ENCODE peak calls at places on chromosomes 3 and 15, in ten cellular contexts. One of them, this sample, is unnamed. For H3K36me3 and H3K27me3, the result is how much of the 10 kb centered on the place peaks cover.

GRCh38 chr3:15512173-15512572 is 9.3 kb downstream of the COLQ start:
- DNase-seq in neuronal stem cell: no peak
- DNase-seq in heart left ventricle: peak
- DNase-seq in cardiac muscle cell: peak
- DNase-seq in upper lobe of right lung: peak
- DNase-seq in lower lobe of right lung: peak
- DNase-seq in SJSA1: no peak
- DNase-seq in stomach: peak
- DNase-seq in sigmoid colon: peak
- DNase-seq in psoas muscle: peak
- DNase-seq in this sample: no peak

GRCh38 chr15:94670436-94671034 is 439.2 kb downstream of the MCTP2 start:
- DNase-seq in neuronal stem cell: peak
- DNase-seq in sigmoid colon: no peak
- DNase-seq in cardiac muscle cell: peak
- DNase-seq in lower lobe of right lung: no peak
- DNase-seq in heart left ventricle: no peak
- DNase-seq in upper lobe of right lung: no peak
- DNase-seq in stomach: no peak
- DNase-seq in psoas muscle: no peak
- DNase-seq in SJSA1: peak
- DNase-seq in this sample: peak

GRCh38 chr15:60718661-60719069 is 239.7 kb upstream of the ICE2 start:
- DNase-seq in cardiac muscle cell: peak
- DNase-seq in stomach: no peak
- DNase-seq in neuronal stem cell: no peak
- DNase-seq in SJSA1: no peak
- DNase-seq in upper lobe of right lung: no peak
- DNase-seq in psoas muscle: no peak
- DNase-seq in lower lobe of right lung: no peak
- DNase-seq in sigmoid colon: no peak
- DNase-seq in heart left ventricle: no peak
- DNase-seq in this sample: no peak

GRCh38 chr15:34366271-34367043 is 539 bp downstream of the LPCAT4 start:
- DNase-seq in upper lobe of right lung: peak
- DNase-seq in SJSA1: peak
- DNase-seq in sigmoid colon: peak
- DNase-seq in psoas muscle: peak
- DNase-seq in neuronal stem cell: peak
- DNase-seq in stomach: peak
- DNase-seq in cardiac muscle cell: peak
- DNase-seq in heart left ventricle: peak
- DNase-seq in lower lobe of right lung: peak
- DNase-seq in this sample: peak

GRCh38 chr15:101359365-101359947 is 64.4 kb upstream of the SNRPA1 start:
- DNase-seq in neuronal stem cell: no peak
- DNase-seq in SJSA1: no peak
- DNase-seq in lower lobe of right lung: no peak
- DNase-seq in stomach: no peak
- DNase-seq in sigmoid colon: no peak
- DNase-seq in upper lobe of right lung: no peak
- DNase-seq in psoas muscle: no peak
- DNase-seq in heart left ventricle: no peak
- DNase-seq in cardiac muscle cell: no peak
- DNase-seq in this sample: no peak

GRCh38 chr15:63238796-63239195 is 38.6 kb upstream of the APH1B start:
- DNase-seq in heart left ventricle: no peak
- DNase-seq in lower lobe of right lung: no peak
- DNase-seq in sigmoid colon: no peak
- DNase-seq in upper lobe of right lung: no peak
- DNase-seq in stomach: no peak
- DNase-seq in neuronal stem cell: no peak
- DNase-seq in SJSA1: no peak
- DNase-seq in psoas muscle: no peak
- DNase-seq in cardiac muscle cell: peak
- DNase-seq in this sample: no peak

GRCh38 chr3:158794206-158794605 is 7.6 kb upstream of the MFSD1 start:
- DNase-seq in heart left ventricle: no peak
- DNase-seq in upper lobe of right lung: no peak
- DNase-seq in neuronal stem cell: no peak
- DNase-seq in lower lobe of right lung: no peak
- DNase-seq in stomach: no peak
- DNase-seq in psoas muscle: no peak
- DNase-seq in sigmoid colon: no peak
- DNase-seq in cardiac muscle cell: no peak
- DNase-seq in SJSA1: no peak
- DNase-seq in this sample: no peak

GRCh38 chr15:86863226-86863915 is 783.7 kb downstream of the AGBL1 start:
- DNase-seq in upper lobe of right lung: no peak
- DNase-seq in cardiac muscle cell: peak
- DNase-seq in sigmoid colon: no peak
- DNase-seq in SJSA1: no peak
- DNase-seq in neuronal stem cell: no peak
- DNase-seq in stomach: no peak
- DNase-seq in lower lobe of right lung: no peak
- DNase-seq in psoas muscle: peak
- DNase-seq in heart left ventricle: no peak
- DNase-seq in this sample: no peak

GRCh38 chr3:160885791-160886286 is 129.8 kb downstream of the PPM1L start:
- DNase-seq in heart left ventricle: peak
- DNase-seq in cardiac muscle cell: peak
- DNase-seq in lower lobe of right lung: peak
- DNase-seq in sigmoid colon: peak
- DNase-seq in SJSA1: peak
- DNase-seq in neuronal stem cell: no peak
- DNase-seq in psoas muscle: peak
- DNase-seq in upper lobe of right lung: peak
- DNase-seq in stomach: peak
- DNase-seq in this sample: no peak

GRCh38 chr3:134317106-134317947 is 56.9 kb downstream of the AMOTL2 start:
- DNase-seq in upper lobe of right lung: no peak
- DNase-seq in cardiac muscle cell: no peak
- DNase-seq in stomach: no peak
- DNase-seq in SJSA1: no peak
- DNase-seq in neuronal stem cell: no peak
- DNase-seq in lower lobe of right lung: no peak
- DNase-seq in heart left ventricle: no peak
- DNase-seq in sigmoid colon: no peak
- DNase-seq in psoas muscle: no peak
- DNase-seq in this sample: no peak

GRCh38 chr3:25397150-25397549 is 30.9 kb upstream of the RARB start:
- DNase-seq in cardiac muscle cell: no peak
- DNase-seq in sigmoid colon: no peak
- DNase-seq in heart left ventricle: no peak
- DNase-seq in stomach: no peak
- DNase-seq in upper lobe of right lung: no peak
- DNase-seq in SJSA1: no peak
- DNase-seq in neuronal stem cell: no peak
- DNase-seq in lower lobe of right lung: no peak
- DNase-seq in psoas muscle: no peak
- DNase-seq in this sample: no peak

GRCh38 chr15:85543741-85544155 is 163.3 kb downstream of the AKAP13 start:
- DNase-seq in cardiac muscle cell: no peak
- DNase-seq in heart left ventricle: peak
- DNase-seq in lower lobe of right lung: peak
- DNase-seq in SJSA1: peak
- DNase-seq in psoas muscle: peak
- DNase-seq in neuronal stem cell: no peak
- DNase-seq in stomach: peak
- DNase-seq in upper lobe of right lung: peak
- DNase-seq in sigmoid colon: peak
- DNase-seq in this sample: peak

GRCh38 chr15:69094124-69095030 is 66.1 kb upstream of the GLCE start:
- DNase-seq in heart left ventricle: no peak
- DNase-seq in neuronal stem cell: no peak
- DNase-seq in cardiac muscle cell: no peak
- DNase-seq in lower lobe of right lung: no peak
- DNase-seq in sigmoid colon: no peak
- DNase-seq in SJSA1: no peak
- DNase-seq in stomach: no peak
- DNase-seq in upper lobe of right lung: no peak
- DNase-seq in psoas muscle: no peak
- DNase-seq in this sample: no peak

GRCh38 chr3:66603161-66603611 is 102.4 kb upstream of the LRIG1 start:
- DNase-seq in psoas muscle: no peak
- DNase-seq in neuronal stem cell: no peak
- DNase-seq in upper lobe of right lung: no peak
- DNase-seq in heart left ventricle: no peak
- DNase-seq in sigmoid colon: no peak
- DNase-seq in cardiac muscle cell: no peak
- DNase-seq in stomach: no peak
- DNase-seq in SJSA1: peak
- DNase-seq in lower lobe of right lung: no peak
- DNase-seq in this sample: no peak
- H3K36me3 ChIP-seq in psoas muscle: under half
- H3K36me3 ChIP-seq in neuronal stem cell: under half
- H3K36me3 ChIP-seq in upper lobe of right lung: under half
- H3K36me3 ChIP-seq in heart left ventricle: under half
- H3K36me3 ChIP-seq in sigmoid colon: under half
- H3K36me3 ChIP-seq in cardiac muscle cell: under half
- H3K36me3 ChIP-seq in stomach: under half
- H3K36me3 ChIP-seq in SJSA1: under half
- H3K36me3 ChIP-seq in lower lobe of right lung: under half
- H3K36me3 ChIP-seq in this sample: under half

GRCh38 chr3:183911763-183912506 is 27.3 kb upstream of the PARL start:
- DNase-seq in heart left ventricle: no peak
- DNase-seq in neuronal stem cell: no peak
- DNase-seq in stomach: no peak
- DNase-seq in upper lobe of right lung: no peak
- DNase-seq in cardiac muscle cell: peak
- DNase-seq in psoas muscle: no peak
- DNase-seq in SJSA1: no peak
- DNase-seq in sigmoid colon: no peak
- DNase-seq in lower lobe of right lung: no peak
- DNase-seq in this sample: no peak
- H3K27me3 ChIP-seq in heart left ventricle: under half
- H3K27me3 ChIP-seq in neuronal stem cell: under half
- H3K27me3 ChIP-seq in stomach: under half
- H3K27me3 ChIP-seq in upper lobe of right lung: under half
- H3K27me3 ChIP-seq in cardiac muscle cell: under half
- H3K27me3 ChIP-seq in psoas muscle: under half
- H3K27me3 ChIP-seq in SJSA1: under half
- H3K27me3 ChIP-seq in sigmoid colon: under half
- H3K27me3 ChIP-seq in lower lobe of right lung: under half
- H3K27me3 ChIP-seq in this sample: under half

GRCh38 chr3:188348445-188349244 is 194.7 kb downstream of the LPP start:
- DNase-seq in SJSA1: peak
- DNase-seq in neuronal stem cell: no peak
- DNase-seq in heart left ventricle: peak
- DNase-seq in upper lobe of right lung: no peak
- DNase-seq in stomach: peak
- DNase-seq in sigmoid colon: peak
- DNase-seq in psoas muscle: peak
- DNase-seq in cardiac muscle cell: peak
- DNase-seq in lower lobe of right lung: peak
- DNase-seq in this sample: no peak

GRCh38 chr3:188351648-188352047 is 197.7 kb downstream of the LPP start:
- DNase-seq in cardiac muscle cell: no peak
- DNase-seq in upper lobe of right lung: no peak
- DNase-seq in sigmoid colon: no peak
- DNase-seq in heart left ventricle: no peak
- DNase-seq in psoas muscle: no peak
- DNase-seq in SJSA1: no peak
- DNase-seq in neuronal stem cell: no peak
- DNase-seq in lower lobe of right lung: no peak
- DNase-seq in stomach: no peak
- DNase-seq in this sample: no peak

GRCh38 chr3:188350956-188351355 is 197.0 kb downstream of the LPP start:
- DNase-seq in neuronal stem cell: no peak
- DNase-seq in SJSA1: no peak
- DNase-seq in sigmoid colon: no peak
- DNase-seq in lower lobe of right lung: no peak
- DNase-seq in cardiac muscle cell: no peak
- DNase-seq in upper lobe of right lung: no peak
- DNase-seq in psoas muscle: no peak
- DNase-seq in heart left ventricle: no peak
- DNase-seq in stomach: no peak
- DNase-seq in this sample: no peak

GRCh38 chr3:188349276-188349962 is 195.5 kb downstream of the LPP start:
- DNase-seq in SJSA1: no peak
- DNase-seq in cardiac muscle cell: peak
- DNase-seq in stomach: no peak
- DNase-seq in heart left ventricle: no peak
- DNase-seq in sigmoid colon: no peak
- DNase-seq in psoas muscle: no peak
- DNase-seq in lower lobe of right lung: no peak
- DNase-seq in upper lobe of right lung: no peak
- DNase-seq in neuronal stem cell: no peak
- DNase-seq in this sample: peak

GRCh38 chr3:188349963-188350332 is 196.0 kb downstream of the LPP start:
- DNase-seq in SJSA1: no peak
- DNase-seq in heart left ventricle: no peak
- DNase-seq in upper lobe of right lung: no peak
- DNase-seq in stomach: no peak
- DNase-seq in lower lobe of right lung: no peak
- DNase-seq in psoas muscle: no peak
- DNase-seq in neuronal stem cell: no peak
- DNase-seq in cardiac muscle cell: peak
- DNase-seq in sigmoid colon: no peak
- DNase-seq in this sample: no peak
- H3K36me3 ChIP-seq in SJSA1: under half
- H3K36me3 ChIP-seq in heart left ventricle: under half
- H3K36me3 ChIP-seq in upper lobe of right lung: under half
- H3K36me3 ChIP-seq in stomach: under half
- H3K36me3 ChIP-seq in lower lobe of right lung: under half
- H3K36me3 ChIP-seq in psoas muscle: under half
- H3K36me3 ChIP-seq in neuronal stem cell: under half
- H3K36me3 ChIP-seq in cardiac muscle cell: under half
- H3K36me3 ChIP-seq in sigmoid colon: under half
- H3K36me3 ChIP-seq in this sample: under half

GRCh38 chr3:50525191-50525590 is 21.8 kb upstream of the CACNA2D2 start:
- DNase-seq in psoas muscle: no peak
- DNase-seq in SJSA1: no peak
- DNase-seq in lower lobe of right lung: no peak
- DNase-seq in sigmoid colon: no peak
- DNase-seq in heart left ventricle: no peak
- DNase-seq in stomach: no peak
- DNase-seq in cardiac muscle cell: no peak
- DNase-seq in neuronal stem cell: no peak
- DNase-seq in upper lobe of right lung: no peak
- DNase-seq in this sample: no peak

GRCh38 chr3:50521572-50521971 is 18.1 kb upstream of the CACNA2D2 start:
- DNase-seq in heart left ventricle: no peak
- DNase-seq in psoas muscle: no peak
- DNase-seq in neuronal stem cell: no peak
- DNase-seq in stomach: no peak
- DNase-seq in lower lobe of right lung: no peak
- DNase-seq in upper lobe of right lung: no peak
- DNase-seq in SJSA1: no peak
- DNase-seq in sigmoid colon: no peak
- DNase-seq in cardiac muscle cell: no peak
- DNase-seq in this sample: no peak

GRCh38 chr3:50523170-50523865 is 19.9 kb upstream of the CACNA2D2 start:
- DNase-seq in stomach: no peak
- DNase-seq in SJSA1: no peak
- DNase-seq in lower lobe of right lung: no peak
- DNase-seq in upper lobe of right lung: no peak
- DNase-seq in heart left ventricle: no peak
- DNase-seq in psoas muscle: no peak
- DNase-seq in neuronal stem cell: no peak
- DNase-seq in sigmoid colon: no peak
- DNase-seq in cardiac muscle cell: no peak
- DNase-seq in this sample: no peak

GRCh38 chr3:50525987-50526386 is 22.6 kb upstream of the CACNA2D2 start:
- DNase-seq in upper lobe of right lung: peak
- DNase-seq in sigmoid colon: no peak
- DNase-seq in psoas muscle: peak
- DNase-seq in SJSA1: no peak
- DNase-seq in lower lobe of right lung: peak
- DNase-seq in heart left ventricle: no peak
- DNase-seq in stomach: peak
- DNase-seq in neuronal stem cell: no peak
- DNase-seq in cardiac muscle cell: peak
- DNase-seq in this sample: peak

GRCh38 chr3:50524751-50525150 is 21.3 kb upstream of the CACNA2D2 start:
- DNase-seq in neuronal stem cell: no peak
- DNase-seq in upper lobe of right lung: no peak
- DNase-seq in SJSA1: no peak
- DNase-seq in sigmoid colon: no peak
- DNase-seq in cardiac muscle cell: no peak
- DNase-seq in heart left ventricle: no peak
- DNase-seq in lower lobe of right lung: no peak
- DNase-seq in psoas muscle: no peak
- DNase-seq in stomach: no peak
- DNase-seq in this sample: no peak
- H3K27me3 ChIP-seq in neuronal stem cell: under half
- H3K27me3 ChIP-seq in upper lobe of right lung: under half
- H3K27me3 ChIP-seq in SJSA1: under half
- H3K27me3 ChIP-seq in sigmoid colon: under half
- H3K27me3 ChIP-seq in cardiac muscle cell: under half
- H3K27me3 ChIP-seq in heart left ventricle: under half
- H3K27me3 ChIP-seq in lower lobe of right lung: under half
- H3K27me3 ChIP-seq in psoas muscle: under half
- H3K27me3 ChIP-seq in stomach: under half
- H3K27me3 ChIP-seq in this sample: under half